ENCODE peak calls at places on chromosomes 11 and 22, in eight cellular contexts. V, O, F, I, R, P, Y and L are unnamed samples.
A peak's percentile ranks its signal among the peaks of the same experiment; 100 is the strongest.

GRCh38 chr22:20401376-20402020 is 7.5 kb downstream of the ZNF74 start:
- DNase-seq in I (no peak), F (no peak), V (no peak), O (no peak), P (no peak), Y (no peak), R (no peak), L (no peak)

GRCh38 chr22:20433191-20433590 is 4.4 kb downstream of the SCARF2 start:
- DNase-seq in V (no peak), Y (no peak), R (no peak), P (no peak), O (no peak), F (no peak), I (no peak), L (peak; percentile 18)

GRCh38 chr22:34975721-34976120 is 90.2 kb upstream of the ISX start:
- DNase-seq in R (no peak), V (peak; percentile 1), P (no peak), Y (no peak), O (no peak), F (no peak), I (no peak), L (no peak)

GRCh38 chr11:45599161-45599943 is 66.1 kb downstream of the CHST1 start:
- DNase-seq in F (no peak), I (no peak), Y (no peak), O (no peak), V (no peak), R (no peak), P (no peak), L (no peak)

GRCh38 chr11:117419136-117419914 is 91.7 kb downstream of the CEP164 start:
- DNase-seq in Y (no peak), O (no peak), F (no peak), P (peak; percentile 15), R (no peak), I (no peak), V (no peak), L (no peak)

GRCh38 chr11:95135880-95136279 is 46.2 kb downstream of the ENDOD1 start:
- DNase-seq in Y (no peak), O (no peak), R (no peak), F (no peak), I (no peak), P (no peak), V (no peak), L (no peak)

GRCh38 chr11:8328231-8328794 is 64.6 kb upstream of the LMO1 start:
- DNase-seq in Y (no peak), P (no peak), V (no peak), O (no peak), R (no peak), F (no peak), I (no peak), L (no peak)

GRCh38 chr11:122137081-122137793 is 21.2 kb upstream of the BLID start:
- DNase-seq in Y (no peak), O (no peak), F (no peak), R (no peak), P (peak; percentile 68), V (no peak), I (no peak), L (no peak)

GRCh38 chr11:134361241-134361640 is 29.5 kb downstream of the GLB1L2 start:
- DNase-seq in V (no peak), Y (no peak), F (no peak), I (no peak), P (no peak), O (no peak), R (no peak), L (no peak)

GRCh38 chr11:102386376-102386775 is 39.4 kb downstream of the BIRC2 start:
- DNase-seq in O (no peak), I (no peak), F (no peak), P (no peak), Y (no peak), R (no peak), V (no peak), L (no peak)

GRCh38 chr11:82960779-82961143 is 59.2 kb downstream of the DDIAS start:
- DNase-seq in I (no peak), Y (peak; percentile 65), R (no peak), P (no peak), F (no peak), O (no peak), V (no peak), L (no peak)

GRCh38 chr11:62012451-62013265 is 45.2 kb upstream of the FTH1 start:
- DNase-seq in F (no peak), V (peak; percentile 32), O (no peak), P (no peak), I (no peak), Y (no peak), R (no peak), L (no peak)

GRCh38 chr22:20792221-20792965 is 18.5 kb downstream of the SERPIND1 start:
- DNase-seq in Y (no peak), F (no peak), O (no peak), P (no peak), V (no peak), R (no peak), I (no peak), L (no peak)

GRCh38 chr11:65036931-65037330 is 4.1 kb upstream of the SAC3D1 start:
- DNase-seq in O (no peak), P (no peak), Y (no peak), V (peak; percentile 58), I (no peak), F (peak; percentile 73), R (no peak), L (no peak)

GRCh38 chr11:108743851-108744250 is 79.0 kb downstream of the DDX10 start:
- DNase-seq in F (no peak), O (no peak), P (no peak), Y (no peak), V (no peak), I (no peak), R (no peak), L (no peak)

GRCh38 chr11:75625970-75626691 is 42.7 kb downstream of the MAP6 start:
- DNase-seq in O (no peak), F (no peak), I (no peak), P (peak; percentile 63), R (no peak), Y (no peak), V (no peak), L (peak; percentile 56)

GRCh38 chr11:46617451-46618314 is at the start of gene ATG13:
- DNase-seq in P (peak; percentile 61), R (peak; percentile 85), O (peak; percentile 55), F (peak; percentile 65), Y (peak; percentile 95), V (peak; percentile 83), I (peak; percentile 92), L (peak; percentile 63)

GRCh38 chr11:10181811-10182210 is 112.2 kb downstream of the SBF2 start:
- DNase-seq in F (no peak), R (no peak), Y (no peak), O (no peak), P (no peak), V (peak; percentile 40), I (no peak), L (no peak)

GRCh38 chr11:9616858-9617257 is 43.4 kb downstream of the WEE1 start:
- DNase-seq in V (no peak), R (no peak), I (no peak), P (no peak), Y (no peak), O (no peak), F (no peak), L (no peak)

GRCh38 chr11:26862801-26863200 is 131.1 kb upstream of the FIBIN start:
- DNase-seq in Y (no peak), I (no peak), V (no peak), R (no peak), P (no peak), F (no peak), O (no peak), L (no peak)

GRCh38 chr22:24554316-24555159 is at the start of gene GUCD1:
- DNase-seq in V (peak; percentile 18), I (peak; percentile 61), Y (peak; percentile 83), R (peak; percentile 9), F (no peak), P (no peak), O (no peak), L (no peak)